ENCODE peak calls at places on chromosomes 13 and 19, in five cellular contexts. I is Panc1, T is cardiac fibroblast, G is AG04449, E is left ventricle myocardium inferior. R is an unnamed sample.

GRCh38 chr19:49553451-49554271 is 25.9 kb downstream of the RCN3 start:
- DNase-seq in I (no peak), E (no peak), T (peak; percentile 30), G (peak; percentile 17), R (peak; percentile 52)

GRCh38 chr13:30520571-30520970 is 54.8 kb upstream of the HMGB1 start:
- DNase-seq in E (no peak), I (no peak), T (peak; percentile 19), G (peak; percentile 26), R (peak; percentile 57)

GRCh38 chr13:22278336-22278929 is 607.6 kb downstream of the FGF9 start:
- DNase-seq in G (no peak), T (peak; percentile 2), I (peak; percentile 0), E (peak; percentile 33), R (no peak)

GRCh38 chr19:9597027-9597426 is 12.7 kb upstream of the ZNF121 start:
- DNase-seq in G (peak; percentile 33), T (peak; percentile 62), E (no peak), I (peak; percentile 63), R (peak; percentile 53)

GRCh38 chr13:24668955-24669354 is 11.3 kb upstream of the ATP12A start:
- DNase-seq in G (no peak), T (no peak), E (no peak), I (no peak), R (no peak)

GRCh38 chr19:32817252-32817912 is 52.2 kb downstream of the SLC7A9 start:
- DNase-seq in T (no peak), E (no peak), I (no peak), G (no peak), R (no peak)

GRCh38 chr13:32426981-32427851 is 714 bp downstream of the N4BP2L1 start:
- DNase-seq in G (no peak), I (no peak), E (peak; percentile 34), T (peak; percentile 16), R (no peak)

GRCh38 chr19:5621311-5621944 is 1.1 kb downstream of the SAFB2 start:
- DNase-seq in E (no peak), I (no peak), T (peak; percentile 24), G (no peak), R (no peak)

GRCh38 chr13:34647379-34647778 is 294.7 kb upstream of the NBEA start:
- DNase-seq in G (no peak), I (no peak), E (no peak), T (no peak), R (no peak)

GRCh38 chr13:49499889-49500660 is 4.3 kb downstream of the PHF11 start:
- DNase-seq in I (no peak), G (peak; percentile 45), E (no peak), T (peak; percentile 58), R (peak; percentile 35)

GRCh38 chr19:19459707-19460251 is 54.3 kb downstream of the GATAD2A start:
- DNase-seq in E (peak; percentile 46), T (peak; percentile 56), I (peak; percentile 10), G (no peak), R (peak; percentile 25)

GRCh38 chr13:90016688-90017087 is 1330.8 kb upstream of the MIR17HG start:
- DNase-seq in T (no peak), I (no peak), G (no peak), E (no peak), R (no peak)

GRCh38 chr13:109146912-109147624 is 517.7 kb downstream of the MYO16 start:
- DNase-seq in E (no peak), I (peak; percentile 89), G (no peak), T (peak; percentile 60), R (peak; percentile 66)

DNA sequence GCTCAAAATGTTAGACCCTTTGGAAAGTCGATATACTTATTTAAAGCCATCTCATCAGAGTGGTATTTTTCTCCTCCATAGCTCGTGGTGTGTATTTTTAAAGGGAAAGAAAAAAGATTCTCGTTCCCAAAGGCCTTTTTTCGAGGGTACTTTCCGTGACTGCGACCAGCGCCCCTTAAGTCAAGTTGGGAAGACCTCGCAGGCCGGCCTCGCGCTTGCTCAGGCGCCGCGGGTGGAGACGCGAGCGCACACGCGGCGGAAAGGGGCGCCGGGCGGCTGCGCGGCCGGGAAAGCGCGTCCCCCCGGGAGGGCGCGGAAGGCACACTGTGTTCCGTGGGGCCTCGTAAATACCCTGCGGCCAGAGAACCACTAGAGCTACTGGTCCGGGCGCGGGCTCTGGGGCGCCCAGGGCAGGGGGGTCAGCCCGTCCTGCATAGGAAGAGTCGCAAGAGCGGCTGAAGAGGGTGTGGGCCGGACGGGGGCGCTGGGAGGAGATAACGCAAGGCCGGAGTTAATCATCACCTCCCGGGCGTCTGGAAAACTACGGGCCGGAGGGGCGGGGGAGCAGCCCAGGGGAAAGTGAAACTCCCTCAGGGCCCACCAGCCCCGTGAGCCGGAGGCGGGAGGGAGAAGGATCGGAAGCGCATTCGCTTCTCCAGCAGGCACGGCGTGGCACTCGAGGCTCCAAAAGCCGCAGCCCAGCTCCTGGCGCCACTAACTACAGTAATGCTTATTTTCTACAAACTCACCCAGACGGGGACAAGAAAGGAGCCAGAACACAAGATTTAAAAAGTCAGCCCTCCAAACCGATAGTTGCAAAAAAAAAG is 1.2 kb upstream of the WBP4 start:
- DNase-seq in E (peak; percentile 91), I (no peak), G (no peak), T (peak; percentile 92), R (peak; percentile 63)
- TF ChIP-seq CTCF in E (peak; percentile 38), I (peak; percentile 43), G (peak; percentile 42), T (peak; percentile 23), R (peak; percentile 36)

GRCh38 chr19:36574762-36575161 is 1.7 kb upstream of the ZNF529 start:
- DNase-seq in G (no peak), I (no peak), T (no peak), E (no peak), R (no peak)
- H3K4me3 ChIP-seq in G (no peak overlapping the region), I (peak overlapping the region; percentile 99), T (no peak overlapping the region), E (peak overlapping the region; percentile 95), R (no peak overlapping the region)

GRCh38 chr13:111153279-111153976 is 38.3 kb downstream of the ARHGEF7 start:
- DNase-seq in E (peak; percentile 94), G (peak; percentile 42), T (peak; percentile 94), I (no peak), R (peak; percentile 52)
- TF ChIP-seq CTCF in E (peak; percentile 28), G (peak; percentile 42), T (no peak), I (peak; percentile 36), R (peak; percentile 22)

GRCh38 chr19:45245334-45245787 is at the start of gene EXOC3L2:
- DNase-seq in G (no peak), I (no peak), T (peak; percentile 30), E (peak; percentile 42), R (no peak)
- H3K4me3 ChIP-seq in G (no peak within 1 kb of the TSS), I (no peak within 1 kb of the TSS), T (no peak within 1 kb of the TSS), E (peak within 1 kb of the TSS; percentile 50), R (no peak within 1 kb of the TSS)

DNA sequence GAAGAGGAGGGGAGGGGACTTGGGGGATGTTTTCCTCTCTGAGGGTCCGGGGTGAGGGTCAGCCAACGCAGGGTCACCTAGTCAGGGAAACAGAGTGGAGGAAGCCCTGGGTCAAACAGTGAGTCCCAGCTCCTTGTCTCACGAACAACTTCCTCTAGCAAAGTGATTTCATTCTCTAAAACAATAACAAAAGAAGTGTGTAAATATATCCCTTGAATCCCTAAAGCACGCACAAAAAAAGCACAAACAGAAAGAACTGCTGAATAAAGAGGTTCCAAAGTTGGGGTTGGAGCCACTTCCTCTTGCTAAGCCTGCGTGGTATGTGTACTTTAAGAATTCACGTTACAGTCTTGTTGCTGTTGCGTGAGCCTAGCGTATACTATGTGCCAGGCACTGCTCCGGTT is 1.5 kb upstream of the C5AR2 start:
- DNase-seq in T (peak; percentile 8), I (no peak), E (no peak), G (no peak), R (no peak)
- TF ChIP-seq CTCF in T (no peak), I (no peak), E (no peak), G (no peak), R (no peak)

GRCh38 chr19:45641274-45642105 is 2.3 kb upstream of the EML2 start:
- DNase-seq in T (peak; percentile 84), I (peak; percentile 91), E (peak; percentile 74), G (no peak), R (no peak)
- H3K4me3 ChIP-seq in T (peak overlapping the region; percentile 29), I (peak overlapping the region; percentile 69), E (peak overlapping the region; percentile 67), G (peak overlapping the region; percentile 52), R (peak overlapping the region; percentile 32)

R was measured in AG09309.